ENCODE peak calls at places on chromosome 5, in five cellular contexts. One of them, this sample, is unnamed.

GRCh38 chr5:159750226-159750625 is 166.1 kb upstream of the ADRA1B start:
- DNase-seq in GM03348: no peak
- DNase-seq in activated gamma-delta T cell treated with Interleukin-2 at 50 U/mL for 16 hours: no peak
- DNase-seq in SJSA1: no peak
- DNase-seq in sciatic nerve: no peak
- DNase-seq in this sample: no peak

GRCh38 chr5:104932431-104932830 is 1369.8 kb upstream of the NUDT12 start:
- DNase-seq in GM03348: no peak
- DNase-seq in activated gamma-delta T cell treated with Interleukin-2 at 50 U/mL for 16 hours: no peak
- DNase-seq in SJSA1: no peak
- DNase-seq in sciatic nerve: no peak
- DNase-seq in this sample: no peak

GRCh38 chr5:7393921-7394799 is 1.8 kb upstream of the ADCY2 start:
- DNase-seq in GM03348: no peak
- DNase-seq in activated gamma-delta T cell treated with Interleukin-2 at 50 U/mL for 16 hours: no peak
- DNase-seq in SJSA1: no peak
- DNase-seq in sciatic nerve: no peak
- DNase-seq in this sample: no peak

GRCh38 chr5:76422175-76422574 is 19.1 kb downstream of the IQGAP2 start:
- DNase-seq in GM03348: no peak
- DNase-seq in activated gamma-delta T cell treated with Interleukin-2 at 50 U/mL for 16 hours: no peak
- DNase-seq in SJSA1: no peak
- DNase-seq in sciatic nerve: no peak
- DNase-seq in this sample: no peak

GRCh38 chr5:89246252-89246651 is 363.3 kb upstream of the MEF2C start:
- DNase-seq in GM03348: no peak
- DNase-seq in activated gamma-delta T cell treated with Interleukin-2 at 50 U/mL for 16 hours: no peak
- DNase-seq in SJSA1: no peak
- DNase-seq in sciatic nerve: no peak
- DNase-seq in this sample: no peak

GRCh38 chr5:14420136-14420808 is 161.3 kb upstream of the OTULINL start:
- DNase-seq in GM03348: peak; percentile 41
- DNase-seq in activated gamma-delta T cell treated with Interleukin-2 at 50 U/mL for 16 hours: no peak
- DNase-seq in SJSA1: no peak
- DNase-seq in sciatic nerve: no peak
- DNase-seq in this sample: no peak

GRCh38 chr5:150457562-150458240 is 8.2 kb upstream of the RPS14 start:
- DNase-seq in GM03348: no peak
- DNase-seq in activated gamma-delta T cell treated with Interleukin-2 at 50 U/mL for 16 hours: no peak
- DNase-seq in SJSA1: no peak
- DNase-seq in sciatic nerve: no peak
- DNase-seq in this sample: no peak

GRCh38 chr5:167245871-167246270 is 1045.6 kb upstream of the WWC1 start:
- DNase-seq in GM03348: no peak
- DNase-seq in activated gamma-delta T cell treated with Interleukin-2 at 50 U/mL for 16 hours: no peak
- DNase-seq in SJSA1: no peak
- DNase-seq in sciatic nerve: no peak
- DNase-seq in this sample: no peak

GRCh38 chr5:144187699-144188294 is 17.1 kb downstream of the KCTD16 start:
- DNase-seq in GM03348: peak; percentile 81
- DNase-seq in activated gamma-delta T cell treated with Interleukin-2 at 50 U/mL for 16 hours: peak; percentile 83
- DNase-seq in SJSA1: peak; percentile 94
- DNase-seq in sciatic nerve: peak; percentile 70
- DNase-seq in this sample: peak; percentile 88

GRCh38 chr5:160020266-160020770 is 11.4 kb downstream of the TTC1 start:
- DNase-seq in GM03348: no peak
- DNase-seq in activated gamma-delta T cell treated with Interleukin-2 at 50 U/mL for 16 hours: no peak
- DNase-seq in SJSA1: no peak
- DNase-seq in sciatic nerve: no peak
- DNase-seq in this sample: no peak

GRCh38 chr5:173574983-173575382 is 41.5 kb downstream of the BOD1 start:
- DNase-seq in GM03348: no peak
- DNase-seq in activated gamma-delta T cell treated with Interleukin-2 at 50 U/mL for 16 hours: no peak
- DNase-seq in SJSA1: no peak
- DNase-seq in sciatic nerve: no peak
- DNase-seq in this sample: no peak

GRCh38 chr5:148005788-148006520 is 57.8 kb upstream of the SPINK5 start:
- DNase-seq in GM03348: no peak
- DNase-seq in activated gamma-delta T cell treated with Interleukin-2 at 50 U/mL for 16 hours: no peak
- DNase-seq in SJSA1: no peak
- DNase-seq in sciatic nerve: no peak
- DNase-seq in this sample: no peak

GRCh38 chr5:75031366-75031765 is 21.0 kb downstream of the GCNT4 start:
- DNase-seq in GM03348: no peak
- DNase-seq in activated gamma-delta T cell treated with Interleukin-2 at 50 U/mL for 16 hours: no peak
- DNase-seq in SJSA1: no peak
- DNase-seq in sciatic nerve: no peak
- DNase-seq in this sample: no peak

GRCh38 chr5:81020478-81021167 is 60.5 kb downstream of the RASGRF2 start:
- DNase-seq in GM03348: no peak
- DNase-seq in activated gamma-delta T cell treated with Interleukin-2 at 50 U/mL for 16 hours: no peak
- DNase-seq in SJSA1: no peak
- DNase-seq in sciatic nerve: no peak
- DNase-seq in this sample: no peak

GRCh38 chr5:148805323-148806290 is 20.8 kb upstream of the ADRB2 start:
- DNase-seq in GM03348: no peak
- DNase-seq in activated gamma-delta T cell treated with Interleukin-2 at 50 U/mL for 16 hours: no peak
- DNase-seq in SJSA1: peak; percentile 67
- DNase-seq in sciatic nerve: no peak
- DNase-seq in this sample: no peak

GRCh38 chr5:179768326-179769085 is 25.3 kb upstream of the LTC4S start:
- DNase-seq in GM03348: no peak
- DNase-seq in activated gamma-delta T cell treated with Interleukin-2 at 50 U/mL for 16 hours: no peak
- DNase-seq in SJSA1: no peak
- DNase-seq in sciatic nerve: no peak
- DNase-seq in this sample: no peak

GRCh38 chr5:160029004-160029403 is 20.1 kb downstream of the TTC1 start:
- DNase-seq in GM03348: no peak
- DNase-seq in activated gamma-delta T cell treated with Interleukin-2 at 50 U/mL for 16 hours: no peak
- DNase-seq in SJSA1: no peak
- DNase-seq in sciatic nerve: no peak
- DNase-seq in this sample: no peak

GRCh38 chr5:132070460-132071337 is 2.9 kb upstream of the CSF2 start:
- DNase-seq in GM03348: no peak
- DNase-seq in activated gamma-delta T cell treated with Interleukin-2 at 50 U/mL for 16 hours: no peak
- DNase-seq in SJSA1: peak; percentile 70
- DNase-seq in sciatic nerve: no peak
- DNase-seq in this sample: no peak

GRCh38 chr5:68653471-68653870 is 437.9 kb downstream of the PIK3R1 start:
- DNase-seq in GM03348: no peak
- DNase-seq in activated gamma-delta T cell treated with Interleukin-2 at 50 U/mL for 16 hours: no peak
- DNase-seq in SJSA1: no peak
- DNase-seq in sciatic nerve: no peak
- DNase-seq in this sample: no peak

GRCh38 chr5:103079796-103080195 is 40.1 kb downstream of the GIN1 start:
- DNase-seq in GM03348: no peak
- DNase-seq in activated gamma-delta T cell treated with Interleukin-2 at 50 U/mL for 16 hours: no peak
- DNase-seq in SJSA1: no peak
- DNase-seq in sciatic nerve: no peak
- DNase-seq in this sample: no peak

GRCh38 chr5:138641547-138642298 is 66.5 kb upstream of the HSPA9 start:
- DNase-seq in GM03348: peak; percentile 77
- DNase-seq in activated gamma-delta T cell treated with Interleukin-2 at 50 U/mL for 16 hours: peak; percentile 58
- DNase-seq in SJSA1: peak; percentile 87
- DNase-seq in sciatic nerve: peak; percentile 88
- DNase-seq in this sample: no peak

GRCh38 chr5:179478624-179479023 is 71.7 kb upstream of the RUFY1 start:
- DNase-seq in GM03348: no peak
- DNase-seq in activated gamma-delta T cell treated with Interleukin-2 at 50 U/mL for 16 hours: no peak
- DNase-seq in SJSA1: no peak
- DNase-seq in sciatic nerve: no peak
- DNase-seq in this sample: no peak

GRCh38 chr5:62043289-62044274 is 262.4 kb upstream of the KIF2A start:
- DNase-seq in GM03348: no peak
- DNase-seq in activated gamma-delta T cell treated with Interleukin-2 at 50 U/mL for 16 hours: no peak
- DNase-seq in SJSA1: no peak
- DNase-seq in sciatic nerve: no peak
- DNase-seq in this sample: no peak

GRCh38 chr5:110734101-110734500 is 4.7 kb upstream of the SLC25A46 start:
- DNase-seq in GM03348: no peak
- DNase-seq in activated gamma-delta T cell treated with Interleukin-2 at 50 U/mL for 16 hours: no peak
- DNase-seq in SJSA1: no peak
- DNase-seq in sciatic nerve: no peak
- DNase-seq in this sample: no peak

GRCh38 chr5:7850241-7850532 is 746 bp downstream of the CFAP90 start:
- DNase-seq in GM03348: no peak
- DNase-seq in activated gamma-delta T cell treated with Interleukin-2 at 50 U/mL for 16 hours: peak; percentile 10
- DNase-seq in SJSA1: no peak
- DNase-seq in sciatic nerve: peak; percentile 63
- DNase-seq in this sample: no peak

GRCh38 chr5:88745093-88745696 is 137.8 kb downstream of the MEF2C start:
- DNase-seq in GM03348: no peak
- DNase-seq in activated gamma-delta T cell treated with Interleukin-2 at 50 U/mL for 16 hours: no peak
- DNase-seq in SJSA1: no peak
- DNase-seq in sciatic nerve: no peak
- DNase-seq in this sample: no peak

GRCh38 chr5:55997742-55998351 is 3.1 kb upstream of the IL6ST start:
- DNase-seq in GM03348: no peak
- DNase-seq in activated gamma-delta T cell treated with Interleukin-2 at 50 U/mL for 16 hours: no peak
- DNase-seq in SJSA1: no peak
- DNase-seq in sciatic nerve: no peak
- DNase-seq in this sample: no peak

GRCh38 chr5:67921004-67921601 is 294.5 kb upstream of the PIK3R1 start:
- DNase-seq in GM03348: no peak
- DNase-seq in activated gamma-delta T cell treated with Interleukin-2 at 50 U/mL for 16 hours: no peak
- DNase-seq in SJSA1: no peak
- DNase-seq in sciatic nerve: no peak
- DNase-seq in this sample: no peak

GRCh38 chr5:67875637-67876036 is 339.9 kb upstream of the PIK3R1 start:
- DNase-seq in GM03348: no peak
- DNase-seq in activated gamma-delta T cell treated with Interleukin-2 at 50 U/mL for 16 hours: no peak
- DNase-seq in SJSA1: no peak
- DNase-seq in sciatic nerve: no peak
- DNase-seq in this sample: no peak

GRCh38 chr5:99019812-99020697 is 91.2 kb upstream of the CHD1 start:
- DNase-seq in GM03348: peak; percentile 81
- DNase-seq in activated gamma-delta T cell treated with Interleukin-2 at 50 U/mL for 16 hours: no peak
- DNase-seq in SJSA1: no peak
- DNase-seq in sciatic nerve: no peak
- DNase-seq in this sample: peak; percentile 90

GRCh38 chr5:157271740-157272271 is 5.9 kb downstream of the CYFIP2 start:
- DNase-seq in GM03348: no peak
- DNase-seq in activated gamma-delta T cell treated with Interleukin-2 at 50 U/mL for 16 hours: peak; percentile 84
- DNase-seq in SJSA1: no peak
- DNase-seq in sciatic nerve: no peak
- DNase-seq in this sample: no peak